ENCODE peak calls at places on chromosomes 7 and 10, in four cellular contexts. E is stimulated activated naive CD8-positive, alpha-beta T cell treated with anti-CD3 and anti-CD28 coated beads, Interleukin-15, Interleukin-2, amounts not matched to agents 100 U/mL and 50 U/mL, for 24 hours; X is EH; I is right lobe of liver. V is an unnamed sample.

GRCh38 chr7:102426268-102427031 is 6.9 kb upstream of the ORAI2 start:
- DNase-seq in E (peak; percentile 82), X (no peak), I (no peak), V (no peak)

GRCh38 chr7:148185050-148185449 is 405.5 kb upstream of the C7orf33 start:
- DNase-seq in E (no peak), X (no peak), I (no peak), V (no peak)

GRCh38 chr7:127713006-127713405 is 61.0 kb downstream of the SND1 start:
- DNase-seq in E (no peak), X (no peak), I (no peak), V (no peak)

GRCh38 chr7:91020611-91021385 is 243.4 kb upstream of the FZD1 start:
- DNase-seq in E (no peak), X (no peak), I (no peak), V (no peak)

GRCh38 chr7:158805937-158806336 is 23.4 kb downstream of the ESYT2 start:
- DNase-seq in E (no peak), X (no peak), I (no peak), V (no peak)

GRCh38 chr10:124917168-124917938 is 24.6 kb upstream of the ZRANB1 start:
- DNase-seq in E (peak; percentile 44), X (peak; percentile 60), I (peak; percentile 46), V (peak; percentile 55)

GRCh38 chr10:79386637-79387465 is 39.6 kb downstream of the PPIF start:
- DNase-seq in E (no peak), X (no peak), I (peak; percentile 19), V (peak; percentile 38)

GRCh38 chr7:129914536-129915272 is 38.1 kb downstream of the UBE2H start:
- DNase-seq in E (no peak), X (peak; percentile 44), I (no peak), V (no peak)

GRCh38 chr7:131945313-131945831 is 388.9 kb upstream of the PODXL start:
- DNase-seq in E (peak; percentile 47), X (peak; percentile 55), I (peak; percentile 38), V (peak; percentile 49)

GRCh38 chr10:22086730-22087364 is 83.3 kb upstream of the DNAJC1 start:
- DNase-seq in E (no peak), X (peak; percentile 49), I (peak; percentile 86), V (peak; percentile 86)

GRCh38 chr7:157806711-157807110 is 469.9 kb downstream of the DNAJB6 start:
- DNase-seq in E (no peak), X (no peak), I (no peak), V (no peak)

GRCh38 chr7:134985894-134986362 is 380 bp upstream of the AGBL3 start:
- DNase-seq in E (no peak), X (no peak), I (no peak), V (no peak)

GRCh38 chr10:121308046-121308445 is 290.2 kb downstream of the FGFR2 start:
- DNase-seq in E (no peak), X (no peak), I (no peak), V (no peak)

GRCh38 chr7:27175005-27175625 is 995 bp upstream of the HOXA10 start:
- DNase-seq in E (no peak), X (peak; percentile 89), I (no peak), V (no peak)

GRCh38 chr7:79293655-79294142 is 159.8 kb downstream of the MAGI2 start:
- DNase-seq in E (no peak), X (peak; percentile 70), I (no peak), V (no peak)

GRCh38 chr10:124006526-124006925 is 86.9 kb downstream of the CHST15 start:
- DNase-seq in E (no peak), X (no peak), I (no peak), V (peak; percentile 33)

GRCh38 chr10:87618470-87619423 is 40.9 kb upstream of the PAPSS2 start:
- DNase-seq in E (no peak), X (no peak), I (peak; percentile 81), V (peak; percentile 85)

GRCh38 chr10:119406888-119407777 is 135.4 kb downstream of the RGS10 start:
- DNase-seq in E (no peak), X (no peak), I (no peak), V (no peak)